ENCODE peak calls at places on chromosomes 2 and 18, in eight cellular contexts. L is activated T-cell treated with anti-CD3 and anti-CD28 coated beads, Interleukin-2, amount 50 U/mL, for 72 hours; V is NCI-H1105 treated with DMSO at 0.1 percent for 48 hours; U is EH; H is nephron progenitor cell; R is AG10803; M is T-helper 2 cell; Q is activated naive CD4-positive, alpha-beta T cell treated with anti-CD3 and anti-CD28 coated beads, Interleukin-2, amount 10 ng/mL, durations not matched to agents 7 days and 5 days. P is an unnamed sample.

GRCh38 chr18:80157708-80158343 is 48.8 kb downstream of the ADNP2 start:
- DNase-seq in L (peak; percentile 72), V (peak; percentile 53), U (peak; percentile 64), H (peak; percentile 84), R (peak; percentile 67), M (peak; percentile 37), Q (peak; percentile 83), P (no peak)

GRCh38 chr18:50038448-50038847 is 156.5 kb downstream of the MYO5B start:
- DNase-seq in L (no peak), V (no peak), U (peak; percentile 3), H (no peak), R (no peak), M (no peak), Q (no peak), P (no peak)

GRCh38 chr2:68363731-68364130 is 1.4 kb upstream of the PLEK start:
- DNase-seq in L (no peak), V (no peak), U (no peak), H (no peak), R (no peak), M (no peak), Q (no peak), P (no peak)

GRCh38 chr2:36414307-36414706 is 58.7 kb downstream of the CRIM1 start:
- DNase-seq in L (no peak), V (no peak), U (no peak), H (no peak), R (no peak), M (no peak), Q (no peak), P (no peak)

GRCh38 chr2:1162246-1162645 is 211.6 kb downstream of the SNTG2 start:
- DNase-seq in L (no peak), V (no peak), U (no peak), H (no peak), R (no peak), M (no peak), Q (no peak), P (no peak)

GRCh38 chr2:98446850-98447249 is 2.2 kb downstream of the INPP4A start:
- DNase-seq in L (no peak), V (no peak), U (no peak), H (no peak), R (no peak), M (no peak), Q (no peak), P (no peak)

GRCh38 chr2:65722028-65722427 is 289.6 kb upstream of the SPRED2 start:
- DNase-seq in L (no peak), V (no peak), U (peak; percentile 39), H (peak; percentile 63), R (peak; percentile 20), M (no peak), Q (no peak), P (no peak)

GRCh38 chr2:127397568-127398238 is 9.9 kb upstream of the MAP3K2 start:
- DNase-seq in L (no peak), V (no peak), U (no peak), H (no peak), R (no peak), M (no peak), Q (no peak), P (no peak)

GRCh38 chr2:174835797-174836255 is 71.6 kb upstream of the CHRNA1 start:
- DNase-seq in L (peak; percentile 69), V (no peak), U (peak; percentile 97), H (no peak), R (peak; percentile 96), M (no peak), Q (no peak), P (no peak)

P was measured in NK-92 treated with Interleukin-12 subunit alpha and Interleukin-12 subunit beta, amount 100 ng/mL, for 24 hours.